ENCODE peak calls at places on chromosomes 4 and X, in seven cellular contexts. One of them, this sample, is unnamed.

GRCh38 chrX:143633530-143634372 is 2.1 kb downstream of the SLITRK4 start:
- DNase-seq in naive thymus-derived CD8-positive, alpha-beta T cell: no peak
- DNase-seq in RWPE2: no peak
- DNase-seq in brain pericyte: no peak
- DNase-seq in RPMI8226: no peak
- DNase-seq in CD8-positive, alpha-beta memory T cell: no peak
- DNase-seq in right lobe of liver: no peak
- DNase-seq in this sample: peak; percentile 35

GRCh38 chr4:148074462-148074861 is 342.6 kb downstream of the ARHGAP10 start:
- DNase-seq in RPMI8226: no peak
- DNase-seq in RWPE2: no peak
- DNase-seq in brain pericyte: no peak
- DNase-seq in right lobe of liver: no peak
- DNase-seq in naive thymus-derived CD8-positive, alpha-beta T cell: no peak
- DNase-seq in CD8-positive, alpha-beta memory T cell: no peak
- DNase-seq in this sample: no peak

GRCh38 chr4:7647932-7648812 is 213.4 kb upstream of the PSAPL1 start:
- DNase-seq in brain pericyte: no peak
- DNase-seq in naive thymus-derived CD8-positive, alpha-beta T cell: no peak
- DNase-seq in right lobe of liver: peak; percentile 47
- DNase-seq in CD8-positive, alpha-beta memory T cell: no peak
- DNase-seq in RWPE2: peak; percentile 49
- DNase-seq in RPMI8226: no peak
- DNase-seq in this sample: peak; percentile 80

GRCh38 chr4:137156807-137157206 is 375.5 kb downstream of the PCDH18 start:
- DNase-seq in right lobe of liver: no peak
- DNase-seq in RPMI8226: no peak
- DNase-seq in brain pericyte: no peak
- DNase-seq in naive thymus-derived CD8-positive, alpha-beta T cell: no peak
- DNase-seq in CD8-positive, alpha-beta memory T cell: no peak
- DNase-seq in RWPE2: no peak
- DNase-seq in this sample: no peak

GRCh38 chrX:72714471-72714916 is 388 bp upstream of the PHKA1 start:
- DNase-seq in CD8-positive, alpha-beta memory T cell: no peak
- DNase-seq in RPMI8226: peak; percentile 27
- DNase-seq in RWPE2: peak; percentile 46
- DNase-seq in naive thymus-derived CD8-positive, alpha-beta T cell: no peak
- DNase-seq in brain pericyte: peak; percentile 53
- DNase-seq in right lobe of liver: peak; percentile 72
- DNase-seq in this sample: peak; percentile 77

GRCh38 chr4:47933798-47934197 is 19.4 kb upstream of the NFXL1 start:
- DNase-seq in RWPE2: no peak
- DNase-seq in CD8-positive, alpha-beta memory T cell: no peak
- DNase-seq in right lobe of liver: no peak
- DNase-seq in naive thymus-derived CD8-positive, alpha-beta T cell: no peak
- DNase-seq in RPMI8226: peak; percentile 31
- DNase-seq in brain pericyte: no peak
- DNase-seq in this sample: peak; percentile 38

GRCh38 chrX:110304884-110305283 is 13.0 kb downstream of the AMMECR1 start:
- DNase-seq in right lobe of liver: no peak
- DNase-seq in RWPE2: no peak
- DNase-seq in naive thymus-derived CD8-positive, alpha-beta T cell: no peak
- DNase-seq in RPMI8226: no peak
- DNase-seq in brain pericyte: no peak
- DNase-seq in CD8-positive, alpha-beta memory T cell: no peak
- DNase-seq in this sample: no peak

GRCh38 chr4:74376888-74377483 is 12.0 kb downstream of the EREG start:
- DNase-seq in RWPE2: no peak
- DNase-seq in CD8-positive, alpha-beta memory T cell: no peak
- DNase-seq in naive thymus-derived CD8-positive, alpha-beta T cell: no peak
- DNase-seq in brain pericyte: no peak
- DNase-seq in right lobe of liver: no peak
- DNase-seq in RPMI8226: peak; percentile 25
- DNase-seq in this sample: peak; percentile 81

GRCh38 chr4:147355849-147356248 is 125.0 kb upstream of the EDNRA start:
- DNase-seq in CD8-positive, alpha-beta memory T cell: no peak
- DNase-seq in RWPE2: no peak
- DNase-seq in brain pericyte: peak; percentile 94
- DNase-seq in naive thymus-derived CD8-positive, alpha-beta T cell: no peak
- DNase-seq in RPMI8226: no peak
- DNase-seq in right lobe of liver: no peak
- DNase-seq in this sample: peak; percentile 99

GRCh38 chr4:162347492-162348213 is 183.9 kb upstream of the FSTL5 start:
- DNase-seq in RWPE2: no peak
- DNase-seq in CD8-positive, alpha-beta memory T cell: no peak
- DNase-seq in RPMI8226: no peak
- DNase-seq in right lobe of liver: no peak
- DNase-seq in naive thymus-derived CD8-positive, alpha-beta T cell: no peak
- DNase-seq in brain pericyte: no peak
- DNase-seq in this sample: no peak

GRCh38 chrX:110698696-110699095 is 96.9 kb downstream of the CHRDL1 start:
- DNase-seq in brain pericyte: no peak
- DNase-seq in CD8-positive, alpha-beta memory T cell: no peak
- DNase-seq in right lobe of liver: no peak
- DNase-seq in naive thymus-derived CD8-positive, alpha-beta T cell: no peak
- DNase-seq in RWPE2: no peak
- DNase-seq in RPMI8226: peak; percentile 8
- DNase-seq in this sample: no peak

GRCh38 chrX:69065451-69065850 is 99.8 kb downstream of the PJA1 start:
- DNase-seq in CD8-positive, alpha-beta memory T cell: no peak
- DNase-seq in RPMI8226: no peak
- DNase-seq in brain pericyte: no peak
- DNase-seq in right lobe of liver: no peak
- DNase-seq in RWPE2: no peak
- DNase-seq in naive thymus-derived CD8-positive, alpha-beta T cell: no peak
- DNase-seq in this sample: no peak

GRCh38 chr4:158295053-158295452 is 84.8 kb downstream of the TMEM144 start:
- DNase-seq in RPMI8226: no peak
- DNase-seq in naive thymus-derived CD8-positive, alpha-beta T cell: no peak
- DNase-seq in RWPE2: no peak
- DNase-seq in brain pericyte: no peak
- DNase-seq in CD8-positive, alpha-beta memory T cell: no peak
- DNase-seq in right lobe of liver: no peak
- DNase-seq in this sample: no peak

GRCh38 chr4:105807496-105807895 is 87.8 kb upstream of the NPNT start:
- DNase-seq in CD8-positive, alpha-beta memory T cell: no peak
- DNase-seq in brain pericyte: no peak
- DNase-seq in RPMI8226: no peak
- DNase-seq in right lobe of liver: no peak
- DNase-seq in RWPE2: no peak
- DNase-seq in naive thymus-derived CD8-positive, alpha-beta T cell: no peak
- DNase-seq in this sample: no peak

GRCh38 chrX:81195712-81196111 is 6.0 kb downstream of the HMGN5 start:
- DNase-seq in right lobe of liver: no peak
- DNase-seq in brain pericyte: no peak
- DNase-seq in CD8-positive, alpha-beta memory T cell: peak; percentile 37
- DNase-seq in RWPE2: no peak
- DNase-seq in RPMI8226: peak; percentile 66
- DNase-seq in naive thymus-derived CD8-positive, alpha-beta T cell: peak; percentile 38
- DNase-seq in this sample: peak; percentile 56

GRCh38 chr4:152660526-152660925 is 19.3 kb downstream of the TMEM154 start:
- DNase-seq in brain pericyte: no peak
- DNase-seq in right lobe of liver: no peak
- DNase-seq in CD8-positive, alpha-beta memory T cell: no peak
- DNase-seq in RPMI8226: no peak
- DNase-seq in naive thymus-derived CD8-positive, alpha-beta T cell: no peak
- DNase-seq in RWPE2: no peak
- DNase-seq in this sample: no peak

GRCh38 chrX:28379142-28379541 is 208.1 kb upstream of the IL1RAPL1 start:
- DNase-seq in RPMI8226: no peak
- DNase-seq in RWPE2: no peak
- DNase-seq in brain pericyte: no peak
- DNase-seq in right lobe of liver: no peak
- DNase-seq in naive thymus-derived CD8-positive, alpha-beta T cell: no peak
- DNase-seq in CD8-positive, alpha-beta memory T cell: no peak
- DNase-seq in this sample: no peak

GRCh38 chrX:131783555-131784338 is 239.4 kb upstream of the STK26 start:
- DNase-seq in brain pericyte: no peak
- DNase-seq in CD8-positive, alpha-beta memory T cell: no peak
- DNase-seq in right lobe of liver: no peak
- DNase-seq in RWPE2: no peak
- DNase-seq in naive thymus-derived CD8-positive, alpha-beta T cell: no peak
- DNase-seq in RPMI8226: peak; percentile 96
- DNase-seq in this sample: no peak

GRCh38 chrX:28177202-28177601 is 196.0 kb upstream of the DCAF8L1 start:
- DNase-seq in right lobe of liver: peak; percentile 31
- DNase-seq in naive thymus-derived CD8-positive, alpha-beta T cell: no peak
- DNase-seq in CD8-positive, alpha-beta memory T cell: no peak
- DNase-seq in RWPE2: no peak
- DNase-seq in brain pericyte: no peak
- DNase-seq in RPMI8226: peak; percentile 9
- DNase-seq in this sample: no peak

This sample was measured in LHCN-M2.